ENCODE peak calls at places on chromosomes 2 and 18, in four cellular contexts. Y is lower leg skin, B is uterus, U is IMR-90. P is an unnamed sample.

GRCh38 chr2:176390276-176390675 is 121.0 kb downstream of the MTX2 start:
- DNase-seq in Y (no peak), B (no peak), U (peak; percentile 12), P (no peak)

GRCh38 chr2:46913471-46914381 is 1.9 kb downstream of the MCFD2 start:
- DNase-seq in Y (no peak), B (no peak), U (peak; percentile 78), P (peak; percentile 72)

GRCh38 chr2:109185338-109185737 is 56.3 kb downstream of the SH3RF3 start:
- DNase-seq in Y (peak; percentile 86), B (peak; percentile 32), U (peak; percentile 95), P (peak; percentile 47)

GRCh38 chr18:38450876-38451275 is 885.3 kb upstream of the CELF4 start:
- DNase-seq in Y (no peak), B (no peak), U (no peak), P (peak; percentile 55)

GRCh38 chr2:217379807-217380206 is 519.9 kb upstream of the TNP1 start:
- DNase-seq in Y (no peak), B (no peak), U (no peak), P (no peak)

GRCh38 chr2:222538535-222538934 is 114.2 kb downstream of the SGPP2 start:
- DNase-seq in Y (no peak), B (no peak), U (no peak), P (no peak)

GRCh38 chr2:133142087-133142486 is 426.2 kb downstream of the NCKAP5 start:
- DNase-seq in Y (no peak), B (no peak), U (no peak), P (no peak)

GRCh38 chr2:232321156-232321816 is 57.3 kb upstream of the ALPP start:
- DNase-seq in Y (peak; percentile 80), B (no peak), U (no peak), P (no peak)

GRCh38 chr2:7161501-7161900 is 244.3 kb downstream of the RNF144A start:
- DNase-seq in Y (no peak), B (no peak), U (no peak), P (no peak)

GRCh38 chr2:19349911-19350677 is 8.3 kb downstream of the OSR1 start:
- DNase-seq in Y (peak; percentile 88), B (no peak), U (no peak), P (no peak)

GRCh38 chr2:241018051-241018891 is 19.9 kb downstream of the SNED1 start:
- DNase-seq in Y (peak; percentile 76), B (no peak), U (peak; percentile 15), P (no peak)

GRCh38 chr2:168632733-168633132 is 169.7 kb upstream of the NOSTRIN start:
- DNase-seq in Y (no peak), B (peak; percentile 28), U (peak; percentile 59), P (no peak)

GRCh38 chr2:163863073-163863472 is 127.3 kb upstream of the FIGN start:
- DNase-seq in Y (no peak), B (no peak), U (no peak), P (no peak)

GRCh38 chr18:79489900-79490592 is 94.3 kb downstream of the NFATC1 start:
- DNase-seq in Y (peak; percentile 82), B (no peak), U (no peak), P (no peak)

GRCh38 chr2:133780997-133781513 is 212.8 kb upstream of the NCKAP5 start:
- DNase-seq in Y (no peak), B (no peak), U (no peak), P (no peak)

GRCh38 chr2:12552092-12552491 is 164.6 kb upstream of the TRIB2 start:
- DNase-seq in Y (no peak), B (no peak), U (no peak), P (no peak)

GRCh38 chr18:41593276-41593675 is 361.8 kb upstream of the PIK3C3 start:
- DNase-seq in Y (no peak), B (no peak), U (no peak), P (no peak)

GRCh38 chr2:189191766-189192165 is 12.2 kb upstream of the COL5A2 start:
- DNase-seq in Y (no peak), B (no peak), U (peak; percentile 48), P (peak; percentile 26)

GRCh38 chr2:197306691-197307030 is 3.9 kb downstream of the ANKRD44 start:
- DNase-seq in Y (peak; percentile 89), B (no peak), U (no peak), P (peak; percentile 45)

GRCh38 chr2:136247204-136247990 is 129.4 kb upstream of the CXCR4 start:
- DNase-seq in Y (no peak), B (no peak), U (no peak), P (peak; percentile 66)

GRCh38 chr2:209240204-209240603 is 183.6 kb upstream of the MAP2 start:
- DNase-seq in Y (no peak), B (no peak), U (no peak), P (no peak)

GRCh38 chr18:6120820-6121279 is 225.5 kb upstream of the TMEM200C start:
- DNase-seq in Y (no peak), B (no peak), U (no peak), P (no peak)

GRCh38 chr2:237060518-237061312 is 25.0 kb upstream of the COPS8 start:
- DNase-seq in Y (no peak), B (peak; percentile 52), U (peak; percentile 72), P (peak; percentile 74)

GRCh38 chr18:363327-364115 is 95.7 kb upstream of the THOC1 start:
- DNase-seq in Y (no peak), B (peak; percentile 51), U (peak; percentile 20), P (no peak)

GRCh38 chr2:165251361-165251760 is 12.1 kb downstream of the SCN2A start:
- DNase-seq in Y (no peak), B (no peak), U (no peak), P (no peak)

GRCh38 chr2:12106440-12107080 is 360.1 kb downstream of the LPIN1 start:
- DNase-seq in Y (no peak), B (peak; percentile 61), U (peak; percentile 99), P (peak; percentile 96)

GRCh38 chr2:234970467-234970866 is 18.6 kb downstream of the SH3BP4 start:
- DNase-seq in Y (no peak), B (no peak), U (peak; percentile 53), P (peak; percentile 80)

GRCh38 chr2:121294881-121295840 is 10.2 kb upstream of the TFCP2L1 start:
- DNase-seq in Y (peak; percentile 65), B (no peak), U (no peak), P (no peak)

GRCh38 chr2:160142472-160142871 is 57.6 kb downstream of the ITGB6 start:
- DNase-seq in Y (no peak), B (no peak), U (no peak), P (peak; percentile 72)

DNA sequence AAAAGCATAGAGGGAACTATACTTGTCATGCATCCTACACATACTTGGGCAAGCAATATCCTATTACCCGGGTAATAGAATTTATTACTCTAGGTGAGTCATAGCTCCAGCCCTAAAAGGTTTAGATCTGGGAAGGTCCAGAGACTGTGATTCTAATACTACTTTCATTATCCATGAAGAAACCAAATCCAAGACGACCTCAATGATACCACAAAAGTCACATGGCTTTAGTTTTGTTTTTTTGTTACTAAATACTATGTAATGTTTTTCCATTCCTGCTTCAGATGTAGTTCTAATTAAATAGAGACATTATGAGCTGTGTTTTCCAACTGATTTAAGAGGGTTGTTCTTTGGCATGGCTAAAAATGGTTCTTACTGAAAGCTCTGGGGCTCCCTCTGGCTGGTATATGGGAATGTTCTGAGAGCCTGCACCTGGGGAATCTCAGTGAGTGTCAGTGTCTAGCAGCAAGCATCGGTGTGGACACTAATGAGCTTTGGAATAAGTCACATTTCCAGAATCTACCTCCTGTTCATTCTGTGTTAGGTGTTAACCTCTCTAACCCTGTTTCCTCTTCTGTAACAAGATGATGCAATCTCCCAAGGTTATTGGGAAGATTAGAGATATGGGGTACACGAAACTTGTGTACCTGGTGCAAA is 20.5 kb upstream of the IL1RL2 start:
- DNase-seq in Y (no peak), B (peak; percentile 52), U (peak; percentile 69), P (peak; percentile 65)
- TF ChIP-seq CTCF in Y (no peak), B (peak; percentile 71), U (peak; percentile 59), P (peak; percentile 75)

DNA sequence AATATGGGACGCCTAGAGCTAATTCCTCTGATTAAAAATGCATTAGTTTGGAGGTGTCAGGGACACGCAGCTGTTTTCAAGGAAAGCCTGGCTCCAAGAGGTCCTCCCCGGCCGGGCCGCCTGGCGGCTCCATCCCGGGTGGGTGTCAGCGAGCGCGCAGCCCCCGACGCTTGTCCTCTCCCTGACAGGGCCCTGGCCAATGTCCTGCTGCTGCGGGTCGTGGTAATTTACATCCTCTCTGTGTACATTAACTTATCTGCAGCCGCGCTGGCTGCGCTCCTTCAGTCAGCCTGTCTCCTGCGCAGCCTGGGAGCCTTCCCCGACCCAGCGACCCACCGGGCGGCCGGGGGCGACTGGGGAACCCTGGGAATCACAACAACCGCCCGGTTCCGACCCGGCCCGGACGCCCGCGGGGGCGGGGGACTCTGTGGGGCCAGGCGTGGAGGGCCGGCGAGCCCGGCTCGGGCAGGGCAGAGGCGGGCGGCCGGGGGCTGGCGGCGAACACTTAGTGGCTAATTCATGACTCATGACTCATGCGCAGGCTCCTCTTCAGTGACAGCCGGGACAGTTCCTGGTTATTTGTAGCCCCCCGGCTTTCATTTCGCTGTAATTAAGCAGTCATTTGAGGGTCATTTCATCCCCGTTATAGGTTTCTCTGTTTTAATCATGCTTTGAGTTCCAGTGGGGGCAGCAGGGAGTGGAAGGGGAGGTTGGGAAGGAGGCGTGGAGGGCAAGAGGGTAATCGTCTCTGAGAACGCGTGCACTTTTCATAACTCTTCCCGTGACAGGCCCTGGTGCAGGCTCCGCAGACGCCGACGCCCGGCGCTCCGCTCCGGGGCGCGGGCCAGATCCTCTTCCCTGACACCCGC is 141.9 kb upstream of the CTAGE1 start:
- DNase-seq in Y (peak; percentile 89), B (peak; percentile 78), U (peak; percentile 59), P (peak; percentile 48)
- H3K4me3 ChIP-seq in Y (peak overlapping the region; percentile 26), B (peak overlapping the region; percentile 41), U (peak overlapping the region; percentile 46), P (peak overlapping the region; percentile 48)

DNA sequence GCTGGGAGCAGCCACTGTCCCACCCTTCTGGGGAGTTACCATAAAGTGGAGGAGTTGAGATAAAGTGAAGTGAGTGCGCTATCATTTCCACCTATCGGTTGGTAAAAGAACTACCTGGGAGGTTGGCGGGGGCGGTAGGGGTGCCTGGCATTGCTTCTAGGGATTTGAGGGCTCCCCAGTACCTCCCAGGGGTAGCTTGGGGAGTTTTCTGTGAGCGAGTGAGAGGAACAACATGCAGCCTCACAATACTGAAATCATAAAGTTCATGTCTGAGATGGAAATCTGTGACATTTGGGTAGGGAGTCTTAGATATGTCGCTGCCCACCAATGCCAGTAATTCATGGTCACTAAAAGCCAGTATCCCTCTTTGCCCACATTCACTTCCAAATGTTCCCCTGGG is 68.7 kb downstream of the PRKCE start:
- DNase-seq in Y (no peak), B (no peak), U (no peak), P (no peak)
- TF ChIP-seq CTCF in Y (no peak), B (no peak), U (no peak), P (no peak)

GRCh38 chr2:233857511-233858118 is 3.3 kb upstream of the HJURP start:
- DNase-seq in Y (no peak), B (no peak), U (no peak), P (peak; percentile 63)

GRCh38 chr2:233866479-233866878 is 1.7 kb downstream of the MSL3B start:
- DNase-seq in Y (no peak), B (no peak), U (no peak), P (no peak)

GRCh38 chr2:233867993-233868532 is at the start of gene MSL3B:
- DNase-seq in Y (no peak), B (no peak), U (peak; percentile 42), P (peak; percentile 55)

GRCh38 chr2:233865838-233866237 is 2.3 kb downstream of the MSL3B start:
- DNase-seq in Y (no peak), B (no peak), U (no peak), P (no peak)

DNA sequence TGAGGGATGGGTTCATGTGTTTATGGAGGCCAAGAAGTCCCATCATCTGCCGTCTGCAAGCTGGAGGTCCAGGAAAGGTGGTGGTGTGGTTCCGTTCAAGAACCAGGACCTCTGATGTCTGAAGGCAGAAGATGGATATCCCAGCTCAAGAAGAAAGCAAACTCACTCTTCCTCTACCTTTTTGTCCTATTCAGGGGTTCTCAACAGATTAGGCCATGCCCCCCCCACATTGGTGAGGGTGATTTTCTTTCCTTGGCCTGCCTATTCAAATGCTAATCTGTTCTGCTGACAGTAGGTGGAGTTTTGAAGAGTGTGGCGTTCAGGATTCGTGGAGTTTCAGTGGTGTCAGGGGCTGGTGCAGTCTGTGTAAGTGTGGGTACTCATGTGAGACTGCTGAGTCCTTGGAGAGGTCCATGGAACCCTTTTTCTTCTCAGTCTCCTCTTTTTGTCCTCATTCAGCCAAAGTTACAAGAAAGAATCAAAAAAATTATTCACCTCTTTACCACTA is 5.9 kb downstream of the MSL3B start:
- DNase-seq in Y (no peak), B (no peak), U (no peak), P (no peak)
- H3K4me3 ChIP-seq in Y (no peak overlapping the region), B (no peak overlapping the region), U (no peak overlapping the region), P (no peak overlapping the region)

P was measured in epithelial cell of esophagus.